ENCODE peak calls at places on chromosome 16, in four cellular contexts. N, T, U and X are unnamed samples.

GRCh38 chr16:67917852-67918236 is 13.8 kb downstream of the CTRL start:
- ATAC-seq in U (peak; percentile 100), N (no peak), T (peak; percentile 52), X (peak; percentile 87)

GRCh38 chr16:8863594-8864424 is 5.0 kb downstream of the CARHSP1 start:
- ATAC-seq in T (peak; percentile 70), U (no peak), N (no peak), X (peak; percentile 23)

GRCh38 chr16:6232060-6232459 is 1100.6 kb upstream of the RBFOX1 start:
- ATAC-seq in T (no peak), U (no peak), N (no peak), X (no peak)

GRCh38 chr16:86854895-86855294 is 276.5 kb downstream of the FOXL1 start:
- ATAC-seq in T (no peak), N (no peak), U (no peak), X (no peak)

GRCh38 chr16:17440131-17440530 is 30.6 kb downstream of the XYLT1 start:
- ATAC-seq in U (peak; percentile 45), T (no peak), N (no peak), X (no peak)

GRCh38 chr16:12211870-12212690 is 235.5 kb downstream of the SNX29 start:
- ATAC-seq in T (no peak), N (no peak), U (no peak), X (no peak)

GRCh38 chr16:56211471-56211944 is 20.2 kb downstream of the GNAO1 start:
- ATAC-seq in U (no peak), T (no peak), N (no peak), X (no peak)

GRCh38 chr16:86987746-86988670 is 329.2 kb downstream of the C16orf95 start:
- ATAC-seq in U (no peak), N (no peak), T (peak; percentile 47), X (no peak)

GRCh38 chr16:84706856-84707255 is 7.1 kb downstream of the USP10 start:
- ATAC-seq in U (no peak), N (no peak), T (no peak), X (no peak)

GRCh38 chr16:85173981-85174751 is 61.9 kb upstream of the CIBAR2 start:
- ATAC-seq in N (no peak), U (no peak), T (peak; percentile 57), X (peak; percentile 66)

GRCh38 chr16:78556421-78556820 is 457.0 kb downstream of the WWOX start:
- ATAC-seq in N (no peak), U (no peak), T (no peak), X (no peak)

GRCh38 chr16:30875881-30876791 is 17.7 kb downstream of the BCL7C start:
- ATAC-seq in U (peak; percentile 31), N (peak; percentile 51), T (no peak), X (peak; percentile 28)

GRCh38 chr16:81526935-81527334 is 82.3 kb downstream of the CMIP start:
- ATAC-seq in N (peak; percentile 7), T (no peak), U (no peak), X (no peak)

GRCh38 chr16:8103649-8104289 is 486.5 kb downstream of the TMEM114 start:
- ATAC-seq in T (no peak), U (no peak), N (no peak), X (no peak)

GRCh38 chr16:2371421-2371820 is 30.9 kb upstream of the ABCA3 start:
- ATAC-seq in T (no peak), N (no peak), U (no peak), X (no peak)

GRCh38 chr16:19844945-19845641 is 39.6 kb downstream of the GPRC5B start:
- ATAC-seq in N (no peak), T (no peak), U (no peak), X (peak; percentile 81)

GRCh38 chr16:85753559-85753958 is 2.7 kb upstream of the C16orf74 start:
- ATAC-seq in T (no peak), N (no peak), U (no peak), X (no peak)

GRCh38 chr16:48365030-48365600 is 20.1 kb downstream of the SIAH1 start:
- ATAC-seq in N (no peak), U (no peak), T (peak; percentile 28), X (no peak)

GRCh38 chr16:12087901-12088364 is 111.4 kb downstream of the SNX29 start:
- ATAC-seq in T (no peak), U (no peak), N (peak; percentile 27), X (no peak)

GRCh38 chr16:88331989-88332920 is 50.5 kb upstream of the ZNF469 start:
- ATAC-seq in U (peak; percentile 7), T (peak; percentile 94), N (no peak), X (peak; percentile 97)

GRCh38 chr16:53511403-53512280 is 8.6 kb upstream of the AKTIP start:
- ATAC-seq in T (no peak), U (no peak), N (peak; percentile 66), X (no peak)

GRCh38 chr16:89987169-89987568 is 32.1 kb downstream of the DBNDD1 start:
- ATAC-seq in T (no peak), U (no peak), N (no peak), X (no peak)

GRCh38 chr16:85969591-85969990 is 70.6 kb downstream of the IRF8 start:
- ATAC-seq in U (no peak), N (no peak), T (no peak), X (no peak)

GRCh38 chr16:27355610-27356009 is 41.8 kb downstream of the IL4R start:
- ATAC-seq in T (peak; percentile 75), U (peak; percentile 67), N (peak; percentile 62), X (peak; percentile 71)

GRCh38 chr16:55539488-55539887 is 27.0 kb upstream of the CAPNS2 start:
- ATAC-seq in N (no peak), U (no peak), T (no peak), X (no peak)

GRCh38 chr16:7236824-7237410 is 95.7 kb upstream of the RBFOX1 start:
- ATAC-seq in U (no peak), N (no peak), T (no peak), X (no peak)

GRCh38 chr16:55035037-55035436 is 104.4 kb downstream of the IRX5 start:
- ATAC-seq in T (no peak), N (no peak), U (no peak), X (no peak)

GRCh38 chr16:49620158-49620867 is 235.6 kb downstream of the ZNF423 start:
- ATAC-seq in T (no peak), N (no peak), U (no peak), X (peak; percentile 88)

GRCh38 chr16:86145669-86146068 is 246.7 kb downstream of the IRF8 start:
- ATAC-seq in T (no peak), N (no peak), U (no peak), X (no peak)

GRCh38 chr16:1164975-1165374 is 12.1 kb downstream of the CACNA1H start:
- ATAC-seq in U (no peak), N (no peak), T (no peak), X (no peak)

GRCh38 chr16:2512920-2513404 is 790 bp upstream of the ATP6V0C start:
- ATAC-seq in T (no peak), N (peak; percentile 9), U (no peak), X (peak; percentile 3)